ENCODE peak calls at places on chromosomes 16 and 17, in seven cellular contexts. B is H9, A is neuronal stem cell, R is IMR-90, E is H1, S is mesenchymal stem cell, V is trophoblast cell. U is an unnamed sample.

GRCh38 chr17:65697661-65698060 is 136.2 kb upstream of the AXIN2 start:
- DNase-seq in A (no peak), V (no peak), E (no peak), S (no peak), R (no peak), B (no peak), U (no peak)

GRCh38 chr16:35319536-35320192 is 1860.3 kb downstream of the TP53TG3F start:
- DNase-seq in B (no peak), S (no peak), R (no peak), A (no peak), E (no peak), V (no peak), U (no peak)

GRCh38 chr16:81738831-81739496 is 40.1 kb upstream of the PLCG2 start:
- DNase-seq in A (no peak), R (no peak), S (no peak), V (no peak), E (no peak), B (no peak), U (no peak)

GRCh38 chr17:27546624-27547300 is 84.2 kb upstream of the LGALS9 start:
- DNase-seq in S (no peak), B (no peak), R (peak; percentile 44), E (no peak), V (no peak), A (no peak), U (no peak)

GRCh38 chr16:4059969-4060368 is 56.3 kb downstream of the ADCY9 start:
- DNase-seq in R (no peak), B (no peak), A (no peak), E (no peak), V (no peak), S (no peak), U (no peak)

GRCh38 chr16:26856271-26856670 is 210.5 kb upstream of the C16orf82 start:
- DNase-seq in A (no peak), R (no peak), V (no peak), E (no peak), B (no peak), S (no peak), U (no peak)

GRCh38 chr17:50346313-50347086 is 574 bp downstream of the XYLT2 start:
- DNase-seq in R (no peak), V (peak; percentile 46), S (peak; percentile 42), E (peak; percentile 83), B (peak; percentile 80), A (no peak), U (peak; percentile 55)

GRCh38 chr17:40348562-40349476 is 15.7 kb downstream of the GJD3 start:
- DNase-seq in E (no peak), B (no peak), V (no peak), A (no peak), R (no peak), S (no peak), U (no peak)

GRCh38 chr17:61862105-61862574 is 1.2 kb downstream of the BRIP1 start:
- DNase-seq in B (no peak), S (peak; percentile 12), E (no peak), A (no peak), R (peak; percentile 42), V (peak; percentile 61), U (peak; percentile 39)

GRCh38 chr17:81513669-81514484 is 1.3 kb upstream of the ACTG1 start:
- DNase-seq in S (peak; percentile 85), V (peak; percentile 77), E (peak; percentile 82), B (peak; percentile 83), A (peak; percentile 68), R (peak; percentile 68), U (peak; percentile 85)

GRCh38 chr17:42783062-42783777 is 2.8 kb downstream of the WNK4 start:
- DNase-seq in B (no peak), E (no peak), V (peak; percentile 82), R (peak; percentile 83), A (no peak), S (peak; percentile 49), U (peak; percentile 80)

GRCh38 chr17:14331200-14331981 is 30.5 kb downstream of the HS3ST3B1 start:
- DNase-seq in S (no peak), R (no peak), A (peak; percentile 71), V (no peak), B (peak; percentile 73), E (no peak), U (peak; percentile 84)

GRCh38 chr17:45143767-45144198 is 4.5 kb upstream of the HEXIM1 start:
- DNase-seq in A (no peak), V (no peak), S (peak; percentile 57), B (peak; percentile 88), E (no peak), R (peak; percentile 80), U (peak; percentile 91)

GRCh38 chr17:76383645-76384221 is 676 bp upstream of the SPHK1 start:
- DNase-seq in E (peak; percentile 78), V (peak; percentile 72), B (peak; percentile 74), S (peak; percentile 84), A (peak; percentile 63), R (peak; percentile 53), U (peak; percentile 78)

GRCh38 chr17:81359218-81359617 is 36.0 kb upstream of the BAHCC1 start:
- DNase-seq in V (no peak), B (peak; percentile 32), E (no peak), A (no peak), S (no peak), R (no peak), U (no peak)

GRCh38 chr17:38967290-38967738 is at the start of gene FBXO47:
- DNase-seq in B (peak; percentile 100), V (peak; percentile 96), A (peak; percentile 46), S (peak; percentile 51), E (peak; percentile 92), R (peak; percentile 38), U (peak; percentile 99)

GRCh38 chr16:71441348-71441781 is 489 bp downstream of the TLE7 start:
- DNase-seq in S (no peak), R (no peak), E (peak; percentile 95), V (peak; percentile 81), B (peak; percentile 77), A (no peak), U (peak; percentile 14)

GRCh38 chr16:59412275-59412841 is 678.2 kb upstream of the GOT2 start:
- DNase-seq in E (no peak), A (peak; percentile 5), B (no peak), V (no peak), S (peak; percentile 7), R (peak; percentile 30), U (peak; percentile 59)

GRCh38 chr17:74502866-74503265 is 28.4 kb downstream of the CD300LB start:
- DNase-seq in V (no peak), S (no peak), A (no peak), R (no peak), E (no peak), B (no peak), U (no peak)

GRCh38 chr17:79046501-79047280 is 22.7 kb downstream of the C1QTNF1 start:
- DNase-seq in R (no peak), V (no peak), A (no peak), E (no peak), S (no peak), B (no peak), U (no peak)

GRCh38 chr17:66645259-66645658 is 189.7 kb upstream of the CACNG5 start:
- DNase-seq in V (no peak), R (no peak), B (no peak), E (no peak), A (no peak), S (no peak), U (no peak)

GRCh38 chr17:47264171-47264570 is 10.5 kb downstream of the ITGB3 start:
- DNase-seq in R (no peak), E (no peak), S (no peak), V (no peak), B (no peak), A (no peak), U (no peak)

GRCh38 chr17:29597361-29598172 is 4.6 kb downstream of the ANKRD13B start:
- DNase-seq in B (no peak), A (no peak), S (no peak), V (no peak), R (no peak), E (peak; percentile 54), U (no peak)

GRCh38 chr17:77489898-77490265 is 349.1 kb downstream of the SEC14L1 start:
- DNase-seq in V (no peak), R (no peak), E (no peak), A (no peak), B (no peak), S (no peak), U (no peak)
- H3K18ac ChIP-seq in V (no peak overlapping the region), R (no peak overlapping the region), E (no peak overlapping the region), A (peak overlapping the region; percentile 71), B (no peak overlapping the region), S (peak overlapping the region; percentile 11), U (no peak overlapping the region)

DNA sequence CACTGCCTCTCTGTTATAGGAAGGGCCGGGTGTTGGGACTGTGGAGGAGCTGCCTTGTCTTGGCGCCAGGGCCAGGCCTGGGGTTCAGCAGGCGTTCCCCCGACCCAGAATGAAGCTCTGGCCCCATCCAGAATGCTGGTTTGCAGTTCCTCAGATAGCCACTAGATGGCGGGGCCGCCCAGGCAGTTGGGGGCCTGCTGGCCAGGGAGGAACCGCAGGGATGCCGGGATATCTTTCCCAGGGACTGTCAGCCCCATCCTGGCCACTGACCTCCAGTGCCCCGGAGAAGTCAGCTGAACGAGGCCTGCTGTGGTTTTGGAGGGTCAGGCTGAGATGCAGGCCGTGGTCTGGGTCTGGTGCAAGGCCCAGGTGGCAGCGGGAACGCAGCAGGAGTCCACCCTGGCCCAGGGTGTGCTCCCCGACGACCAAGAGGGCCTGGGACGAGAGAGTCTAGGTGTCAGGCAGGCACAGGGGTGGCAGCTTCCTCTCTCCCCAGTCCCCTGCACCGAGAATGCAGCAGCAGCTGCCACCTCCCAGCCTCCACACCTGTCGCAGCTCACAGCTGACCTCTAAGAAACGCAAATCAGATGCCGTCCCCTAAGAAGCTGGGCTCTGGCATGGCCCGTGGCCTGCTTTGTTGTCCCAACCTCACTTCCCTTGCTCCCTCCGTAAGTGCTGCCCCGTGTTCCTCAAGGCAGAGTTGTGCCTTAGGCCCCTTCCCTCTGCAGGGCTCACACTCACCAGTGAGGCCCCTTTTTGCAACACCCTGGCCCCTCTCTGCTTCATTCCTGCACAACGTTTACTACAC is 51.2 kb downstream of the RMI2 start:
- DNase-seq in E (peak; percentile 98), R (peak; percentile 60), A (peak; percentile 78), B (peak; percentile 86), S (peak; percentile 70), V (peak; percentile 79), U (peak; percentile 78)
- H3K18ac ChIP-seq in E (no peak overlapping the region), R (no peak overlapping the region), A (peak overlapping the region; percentile 20), B (no peak overlapping the region), S (peak overlapping the region; percentile 35), V (no peak overlapping the region), U (no peak overlapping the region)

GRCh38 chr17:3004925-3005324 is 58.5 kb downstream of the OR1D5 start:
- DNase-seq in E (no peak), S (no peak), A (no peak), B (no peak), R (no peak), V (peak; percentile 88), U (no peak)
- H3K18ac ChIP-seq in E (no peak overlapping the region), S (no peak overlapping the region), A (peak overlapping the region; percentile 6), B (no peak overlapping the region), R (peak overlapping the region; percentile 61), V (no peak overlapping the region), U (no peak overlapping the region)

GRCh38 chr16:75238853-75239371 is 12.5 kb downstream of the BCAR1 start:
- DNase-seq in E (no peak), S (peak; percentile 64), V (peak; percentile 35), B (peak; percentile 31), R (no peak), A (no peak), U (no peak)

GRCh38 chr16:75237398-75238131 is 13.9 kb downstream of the BCAR1 start:
- DNase-seq in E (no peak), B (peak; percentile 25), S (no peak), A (no peak), R (no peak), V (no peak), U (no peak)

GRCh38 chr16:75238132-75238852 is 13.1 kb downstream of the BCAR1 start:
- DNase-seq in A (no peak), E (no peak), S (peak; percentile 86), B (peak; percentile 27), R (peak; percentile 91), V (no peak), U (no peak)

GRCh38 chr16:75241412-75241811 is 10.0 kb downstream of the BCAR1 start:
- DNase-seq in V (no peak), B (no peak), R (no peak), E (no peak), A (no peak), S (no peak), U (no peak)

GRCh38 chr16:75239463-75240122 is 11.8 kb downstream of the BCAR1 start:
- DNase-seq in S (no peak), V (no peak), A (no peak), R (no peak), E (no peak), B (peak; percentile 22), U (no peak)
- H3K18ac ChIP-seq in S (peak overlapping the region; percentile 86), V (peak overlapping the region; percentile 16), A (peak overlapping the region; percentile 85), R (no peak overlapping the region), E (peak overlapping the region; percentile 32), B (no peak overlapping the region), U (no peak overlapping the region)

U was measured in mesendoderm.